ENCODE peak calls at places on chromosome 17, in five cellular contexts. M, J, P, V and H are unnamed samples. For H3K4me1, the result is how much of the 10 kb centered on the place peaks cover.

GRCh38 chr17:44606658-44607057 is 49.4 kb downstream of the FZD2 start:
- DNase-seq in M (no peak), J (no peak), P (no peak), V (no peak), H (no peak)

GRCh38 chr17:70521821-70522256 is 352.5 kb downstream of the KCNJ2 start:
- DNase-seq in M (peak), J (peak), P (peak), V (no peak), H (peak)

GRCh38 chr17:77914440-77915254 is 43.9 kb upstream of the TNRC6C start:
- DNase-seq in M (no peak), J (peak), P (no peak), V (no peak), H (no peak)

GRCh38 chr17:69175812-69176517 is 34.3 kb upstream of the ABCA6 start:
- DNase-seq in M (no peak), J (no peak), P (no peak), V (no peak), H (no peak)

GRCh38 chr17:74532115-74532514 is 840 bp upstream of the CD300LB start:
- DNase-seq in M (peak), J (no peak), P (no peak), V (peak), H (peak)

GRCh38 chr17:1275962-1276736 is 3.3 kb upstream of the TRARG1 start:
- DNase-seq in M (peak), J (peak), P (peak), V (peak), H (peak)

GRCh38 chr17:65558311-65558682 is 3.2 kb downstream of the AXIN2 start:
- DNase-seq in M (no peak), J (no peak), P (no peak), V (no peak), H (no peak)

GRCh38 chr17:66714046-66715023 is 120.6 kb upstream of the CACNG5 start:
- DNase-seq in M (no peak), J (no peak), P (no peak), V (no peak), H (peak)

GRCh38 chr17:72152392-72152727 is 31.5 kb downstream of the SOX9 start:
- DNase-seq in M (no peak), J (no peak), P (no peak), V (no peak), H (no peak)

GRCh38 chr17:34351041-34351575 is 5.2 kb upstream of the CCL13 start:
- DNase-seq in M (no peak), J (no peak), P (no peak), V (no peak), H (no peak)

GRCh38 chr17:56540791-56541190 is 52.7 kb upstream of the NOG start:
- DNase-seq in M (no peak), J (no peak), P (no peak), V (no peak), H (no peak)

GRCh38 chr17:14268264-14268663 is 31.6 kb upstream of the CDRT15 start:
- DNase-seq in M (no peak), J (no peak), P (no peak), V (no peak), H (no peak)

GRCh38 chr17:3738562-3739295 is 15.0 kb downstream of the HASPIN start:
- DNase-seq in M (peak), J (peak), P (no peak), V (no peak), H (no peak)

GRCh38 chr17:29584452-29585079 is 4.9 kb downstream of the GIT1 start:
- DNase-seq in M (no peak), J (no peak), P (no peak), V (peak), H (peak)

GRCh38 chr17:17375826-17376225 is 72.7 kb downstream of the NT5M start:
- DNase-seq in M (no peak), J (no peak), P (no peak), V (no peak), H (no peak)

GRCh38 chr17:21193031-21193430 is 20.9 kb downstream of the TMEM11 start:
- DNase-seq in M (no peak), J (no peak), P (no peak), V (no peak), H (no peak)

GRCh38 chr17:7014995-7015586 is 2.7 kb downstream of the RNASEK start:
- DNase-seq in M (peak), J (no peak), P (peak), V (no peak), H (no peak)
- H3K4me1 ChIP-seq in M (half or more), J (under half), P (under half), V (under half), H (under half)

GRCh38 chr17:41500131-41500911 is 5.1 kb downstream of the KRT13 start:
- DNase-seq in M (no peak), J (no peak), P (no peak), V (no peak), H (no peak)
- TF ChIP-seq POLR2A in M (no peak), J (no peak), P (no peak), V (no peak), H (no peak)

GRCh38 chr17:39672522-39673334 is 4.5 kb downstream of the PNMT start:
- DNase-seq in M (no peak), J (no peak), P (no peak), V (no peak), H (no peak)
- H3K4me1 ChIP-seq in M (under half), J (under half), P (under half), V (under half), H (under half)

GRCh38 chr17:7856840-7857723 is at the start of gene NAA38:
- DNase-seq in M (peak), J (peak), P (peak), V (peak), H (peak)
- TF ChIP-seq POLR2A in M (peak), J (peak), P (peak), V (peak), H (peak)